ENCODE peak calls at places on chromosomes 1 and 21, in four cellular contexts. K, E, D and A are unnamed samples.

GRCh38 chr1:193766329-193766728 is 579.9 kb upstream of the B3GALT2 start:
- DNase-seq in K (no peak), E (no peak), D (no peak), A (no peak)

GRCh38 chr1:229841230-229841629 is 215.2 kb downstream of the URB2 start:
- DNase-seq in K (no peak), E (no peak), D (no peak), A (no peak)

GRCh38 chr1:5911871-5912271 is 80.4 kb downstream of the NPHP4 start:
- DNase-seq in K (no peak), E (no peak), D (no peak), A (no peak)

GRCh38 chr1:234579967-234580366 is 30.0 kb downstream of the IRF2BP2 start:
- DNase-seq in K (no peak), E (no peak), D (peak), A (no peak)

GRCh38 chr21:45419162-45419561 is 14.2 kb downstream of the COL18A1 start:
- DNase-seq in K (no peak), E (no peak), D (no peak), A (no peak)

GRCh38 chr1:193730017-193730416 is 543.6 kb upstream of the B3GALT2 start:
- DNase-seq in K (no peak), E (no peak), D (peak), A (no peak)

GRCh38 chr1:114340906-114341698 is 169.9 kb downstream of the TRIM33 start:
- DNase-seq in K (peak), E (no peak), D (no peak), A (no peak)

GRCh38 chr21:25670726-25671125 is 31.7 kb downstream of the JAM2 start:
- DNase-seq in K (no peak), E (no peak), D (peak), A (no peak)

GRCh38 chr1:14543191-14543849 is 55.2 kb upstream of the KAZN start:
- DNase-seq in K (no peak), E (peak), D (peak), A (no peak)

GRCh38 chr1:203320546-203321272 is 15.4 kb downstream of the BTG2 start:
- DNase-seq in K (peak), E (no peak), D (peak), A (peak)

GRCh38 chr1:42680921-42681683 is 1.1 kb upstream of the YBX1 start:
- DNase-seq in K (no peak), E (no peak), D (peak), A (no peak)

GRCh38 chr1:229694053-229694693 is 68.1 kb downstream of the URB2 start:
- DNase-seq in K (no peak), E (peak), D (peak), A (no peak)

GRCh38 chr1:33295450-33296081 is 25.3 kb downstream of the A3GALT2 start:
- DNase-seq in K (peak), E (peak), D (peak), A (peak)

GRCh38 chr1:212618466-212619210 is 10.1 kb downstream of the ATF3 start:
- DNase-seq in K (no peak), E (no peak), D (peak), A (no peak)

GRCh38 chr21:46040707-46041106 is 57.2 kb upstream of the COL6A2 start:
- DNase-seq in K (no peak), E (no peak), D (no peak), A (no peak)

GRCh38 chr1:107966550-107966949 is 1.6 kb upstream of the VAV3 start:
- DNase-seq in K (no peak), E (no peak), D (no peak), A (no peak)

GRCh38 chr1:20413791-20414140 is 72.2 kb downstream of the CAMK2N1 start:
- DNase-seq in K (no peak), E (no peak), D (no peak), A (no peak)

GRCh38 chr1:98112631-98113030 is 191.8 kb upstream of the DPYD start:
- DNase-seq in K (no peak), E (no peak), D (peak), A (no peak)